ENCODE peak calls at places on chromosome 11, in nine cellular contexts. E is NT2/D1; P is hypothalamus; O is fibroblast of lung; B is stimulated activated CD4-positive, alpha-beta T cell treated with anti-CD3 and anti-CD28 coated beads, TNF-alpha, amount 100 ng/mL, for 24 hours; D is T-helper 2 cell treated with Interferon-gamma antibody and Interleukin-4, amounts not matched to agents 5 μg/mL and 100 μg/mL, for 36 hours; M is activated CD4-positive, alpha-beta T cell treated with anti-CD3 and anti-CD28 coated beads, Interleukin-2, amount 50 U/mL, for 24 hours; F is activated naive CD8-positive, alpha-beta T cell treated with anti-CD3 and anti-CD28 coated beads for 36 hours; U is caudate nucleus. N is an unnamed sample.

GRCh38 chr11:118441770-118442169 is 5.5 kb downstream of the KMT2A start:
- DNase-seq in E (no peak), P (no peak), O (no peak), B (no peak), D (no peak), M (no peak), F (no peak), U (no peak), N (no peak)

GRCh38 chr11:117591316-117592039 is 205.5 kb downstream of the DSCAML1 start:
- DNase-seq in E (no peak), P (no peak), O (no peak), B (no peak), D (no peak), M (no peak), F (no peak), U (no peak), N (no peak)

GRCh38 chr11:70332567-70332966 is 62.1 kb downstream of the PPFIA1 start:
- DNase-seq in E (no peak), P (no peak), O (no peak), B (no peak), D (no peak), M (no peak), F (no peak), U (no peak), N (no peak)

GRCh38 chr11:114426280-114426679 is 13.0 kb upstream of the REXO2 start:
- DNase-seq in E (no peak), P (no peak), O (no peak), B (no peak), D (no peak), M (no peak), F (no peak), U (no peak), N (no peak)

GRCh38 chr11:72758690-72759389 is 6.6 kb upstream of the ARAP1 start:
- DNase-seq in E (no peak), P (no peak), O (peak; percentile 93), B (no peak), D (no peak), M (no peak), F (no peak), U (no peak), N (peak; percentile 96)

GRCh38 chr11:115637842-115638241 is 133.6 kb upstream of the CADM1 start:
- DNase-seq in E (no peak), P (no peak), O (no peak), B (no peak), D (no peak), M (no peak), F (no peak), U (no peak), N (no peak)

GRCh38 chr11:57641426-57641825 is 8.3 kb downstream of the YPEL4 start:
- DNase-seq in E (no peak), P (no peak), O (peak; percentile 48), B (no peak), D (no peak), M (no peak), F (no peak), U (no peak), N (peak; percentile 69)

GRCh38 chr11:134020598-134020997 is 48.3 kb upstream of the JAM3 start:
- DNase-seq in E (no peak), P (no peak), O (no peak), B (no peak), D (no peak), M (no peak), F (no peak), U (no peak), N (no peak)